ENCODE peak calls at places on chromosomes 11 and 22, in nine cellular contexts. N is prostate gland, C is A549, O is GM12878, L is ovary, S is H54, J is IMR-90, G is H1, R is heart left ventricle. V is an unnamed sample.

GRCh38 chr22:50656122-50657070 is 16.2 kb upstream of the SHANK3 start:
- DNase-seq in J (peak), G (no peak), L (no peak), O (no peak), C (peak), N (no peak), S (peak), R (peak), V (no peak)

GRCh38 chr11:118870396-118871343 is 13.0 kb upstream of the CXCR5 start:
- DNase-seq in S (no peak), R (peak), N (peak), J (peak), G (no peak), L (peak), O (peak), C (no peak), V (no peak)

GRCh38 chr11:12785901-12786300 is 111.7 kb downstream of the TEAD1 start:
- DNase-seq in L (no peak), C (no peak), R (no peak), O (no peak), G (no peak), S (no peak), J (no peak), N (no peak), V (no peak)

GRCh38 chr11:46674463-46675287 is 25.7 kb downstream of the ARHGAP1 start:
- DNase-seq in C (no peak), J (peak), N (no peak), O (no peak), R (peak), S (no peak), L (peak), G (peak), V (no peak)

GRCh38 chr22:30328466-30329049 is 1.8 kb upstream of the TBC1D10A start:
- DNase-seq in R (no peak), C (no peak), J (no peak), N (no peak), S (no peak), L (no peak), G (no peak), O (no peak), V (no peak)

GRCh38 chr11:126282742-126283591 is at the start of gene TIRAP:
- DNase-seq in L (peak), N (peak), S (peak), J (peak), C (peak), O (no peak), R (peak), G (no peak), V (peak)

GRCh38 chr11:72015511-72016061 is 16.9 kb downstream of the IL18BP start:
- DNase-seq in R (no peak), O (no peak), L (no peak), N (no peak), J (peak), C (peak), S (no peak), G (no peak), V (peak)

GRCh38 chr11:28153586-28153985 is 45.4 kb downstream of the METTL15 start:
- DNase-seq in J (peak), R (no peak), C (no peak), S (no peak), G (no peak), N (no peak), L (no peak), O (no peak), V (no peak)

GRCh38 chr11:95346207-95346718 is 115.3 kb upstream of the SESN3 start:
- DNase-seq in G (no peak), S (no peak), N (no peak), J (no peak), L (no peak), O (no peak), C (no peak), R (no peak), V (no peak)

GRCh38 chr11:102513869-102514268 is 16.7 kb downstream of the MMP7 start:
- DNase-seq in L (no peak), N (peak), R (no peak), G (no peak), C (no peak), O (no peak), J (peak), S (no peak), V (peak)

GRCh38 chr22:45482169-45482568 is 20.5 kb upstream of the FBLN1 start:
- DNase-seq in S (no peak), G (no peak), C (no peak), N (no peak), R (no peak), L (no peak), O (no peak), J (no peak), V (no peak)

GRCh38 chr22:48327721-48328120 is 1500.0 kb downstream of the BRD1 start:
- DNase-seq in R (no peak), S (no peak), L (no peak), G (no peak), N (no peak), J (no peak), C (no peak), O (no peak), V (no peak)

GRCh38 chr11:78562398-78562797 is 12.3 kb downstream of the NARS2 start:
- DNase-seq in C (no peak), J (peak), S (peak), G (no peak), L (no peak), O (no peak), N (no peak), R (no peak), V (no peak)

GRCh38 chr22:26672060-26672471 is 14.7 kb downstream of the MIAT start:
- DNase-seq in L (peak), J (no peak), G (no peak), R (peak), N (no peak), S (no peak), C (no peak), O (no peak), V (peak)

GRCh38 chr11:45879803-45880685 is 5.4 kb upstream of the MAPK8IP1 start:
- DNase-seq in G (no peak), S (peak), L (no peak), N (no peak), J (peak), C (peak), R (no peak), O (no peak), V (no peak)

GRCh38 chr22:46353483-46354105 is 18.1 kb downstream of the TRMU start:
- DNase-seq in L (no peak), S (no peak), O (no peak), N (no peak), R (no peak), C (no peak), J (no peak), G (no peak), V (no peak)

GRCh38 chr11:87421422-87421821 is 383.7 kb downstream of the TMEM135 start:
- DNase-seq in L (no peak), C (peak), J (peak), N (peak), R (peak), O (peak), S (no peak), G (peak), V (no peak)

GRCh38 chr11:69588270-69588669 is 52.7 kb upstream of the CCND1 start:
- DNase-seq in O (no peak), N (no peak), C (peak), G (no peak), L (no peak), J (peak), S (peak), R (no peak), V (peak)

GRCh38 chr11:102494216-102494615 is 36.3 kb downstream of the MMP7 start:
- DNase-seq in C (peak), N (peak), S (no peak), L (no peak), J (peak), R (no peak), O (no peak), G (no peak), V (no peak)

GRCh38 chr11:69508974-69509373 is 27.5 kb downstream of the LINC01488 start:
- DNase-seq in R (no peak), S (no peak), C (no peak), G (no peak), O (no peak), N (no peak), L (no peak), J (no peak), V (no peak)

GRCh38 chr11:73001615-73002014 is 140.5 kb downstream of the FCHSD2 start:
- DNase-seq in G (no peak), S (no peak), L (no peak), O (no peak), J (no peak), C (peak), N (no peak), R (no peak), V (no peak)

GRCh38 chr22:17570851-17571631 is 7.7 kb downstream of the SLC25A18 start:
- DNase-seq in J (peak), L (peak), C (no peak), N (peak), O (no peak), R (peak), G (no peak), S (peak), V (peak)

GRCh38 chr11:102144357-102145342 is 34.4 kb downstream of the YAP1 start:
- DNase-seq in R (peak), S (no peak), J (peak), O (no peak), C (no peak), L (peak), N (no peak), G (no peak), V (no peak)

GRCh38 chr11:104905271-104905670 is 7.0 kb upstream of the CASP12 start:
- DNase-seq in G (no peak), J (no peak), O (no peak), S (no peak), L (no peak), R (no peak), C (peak), N (no peak), V (no peak)

GRCh38 chr11:14041565-14041964 is 79.0 kb downstream of the SPON1 start:
- DNase-seq in L (no peak), N (no peak), J (no peak), S (no peak), C (no peak), R (no peak), G (no peak), O (no peak), V (no peak)

GRCh38 chr22:38832005-38832978 is 11.5 kb downstream of the NPTXR start:
- DNase-seq in G (no peak), R (no peak), C (no peak), S (no peak), L (no peak), J (no peak), O (no peak), N (no peak), V (no peak)

GRCh38 chr11:83852775-83853442 is 566.7 kb upstream of the CCDC90B start:
- DNase-seq in N (no peak), G (no peak), J (no peak), L (no peak), C (no peak), S (no peak), O (no peak), R (no peak), V (no peak)

GRCh38 chr22:31230871-31231621 is 18.9 kb downstream of the LIMK2 start:
- DNase-seq in J (peak), R (no peak), N (peak), C (peak), S (no peak), O (no peak), L (peak), G (no peak), V (no peak)

GRCh38 chr11:115581871-115582639 is 77.8 kb upstream of the CADM1 start:
- DNase-seq in S (no peak), O (no peak), R (no peak), G (peak), L (no peak), C (peak), N (no peak), J (peak), V (no peak)

GRCh38 chr11:16981651-16982194 is 32.5 kb downstream of the PLEKHA7 start:
- DNase-seq in C (peak), G (peak), L (no peak), O (no peak), R (peak), N (no peak), S (peak), J (peak), V (no peak)

GRCh38 chr11:28110108-28110838 is 2.1 kb downstream of the METTL15 start:
- DNase-seq in S (no peak), N (peak), O (peak), L (peak), J (peak), G (peak), R (peak), C (peak), V (peak)

GRCh38 chr11:35593143-35593542 is 25.1 kb upstream of the FJX1 start:
- DNase-seq in L (no peak), C (no peak), R (no peak), S (peak), J (peak), G (no peak), N (no peak), O (no peak), V (no peak)

GRCh38 chr11:15108592-15109130 is 6.1 kb upstream of the INSC start:
- DNase-seq in R (no peak), C (no peak), G (no peak), J (no peak), S (no peak), O (no peak), N (no peak), L (no peak), V (no peak)

GRCh38 chr11:112724194-112724790 is 236.9 kb upstream of the NCAM1 start:
- DNase-seq in R (no peak), L (no peak), C (no peak), J (no peak), O (no peak), S (no peak), G (no peak), N (no peak), V (no peak)

GRCh38 chr22:17501679-17502285 is 61.5 kb upstream of the SLC25A18 start:
- DNase-seq in N (peak), S (peak), O (peak), G (no peak), C (peak), R (no peak), J (peak), L (no peak), V (no peak)

GRCh38 chr22:48931452-48931851 is 896.2 kb downstream of the BRD1 start:
- DNase-seq in G (no peak), S (no peak), O (no peak), J (no peak), L (no peak), R (no peak), N (no peak), C (no peak), V (peak)

GRCh38 chr11:62976109-62976508 is 8.7 kb downstream of the SLC22A6 start:
- DNase-seq in S (no peak), G (no peak), L (no peak), C (peak), N (no peak), O (no peak), J (no peak), R (no peak), V (no peak)

GRCh38 chr11:14974021-14974698 is 2.0 kb upstream of the CALCA start:
- DNase-seq in J (no peak), R (no peak), C (no peak), G (no peak), S (no peak), O (no peak), N (no peak), L (no peak), V (no peak)

DNA sequence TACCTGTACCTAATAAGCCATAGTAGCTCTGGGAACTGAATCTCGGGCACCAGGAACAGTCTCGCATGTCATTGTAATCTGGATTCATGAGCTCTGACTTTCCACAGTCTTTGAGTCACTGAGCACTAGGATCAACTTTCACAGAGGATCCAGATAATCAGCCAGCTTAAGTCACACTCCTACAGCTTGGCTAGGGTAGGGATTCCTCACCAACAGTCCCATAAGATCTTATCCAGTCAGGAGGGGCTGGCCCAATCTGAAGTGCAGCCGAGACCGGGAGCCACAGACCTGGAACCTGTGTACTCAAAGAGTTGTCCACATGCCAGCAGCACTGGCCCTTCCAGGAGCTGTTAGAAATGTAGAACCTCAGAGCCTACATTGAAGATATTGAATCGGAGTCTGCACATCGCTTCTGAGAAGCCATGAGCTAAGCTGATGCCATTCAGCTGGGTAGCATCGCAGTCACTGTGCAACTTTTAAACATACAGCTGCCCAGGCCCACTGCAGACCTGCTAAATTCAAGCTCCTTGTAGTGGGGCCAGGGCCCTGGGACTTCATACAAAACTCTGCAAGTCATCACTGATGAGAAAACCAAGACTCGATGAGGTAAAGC is 538.8 kb upstream of the B3GAT1 start:
- DNase-seq in J (peak), L (no peak), G (no peak), R (no peak), S (no peak), C (no peak), N (no peak), O (no peak), V (peak)
- TF ChIP-seq POLR2A in J (no peak), L (no peak), G (no peak), R (no peak), S (no peak), C (no peak), N (no peak), O (no peak), V (no peak)

GRCh38 chr11:114070464-114071139 is 11.1 kb downstream of the ZBTB16 start:
- DNase-seq in S (no peak), C (no peak), G (no peak), R (no peak), N (no peak), J (no peak), O (no peak), L (no peak), V (no peak)

GRCh38 chr11:114066046-114066648 is 6.6 kb downstream of the ZBTB16 start:
- DNase-seq in O (no peak), J (no peak), G (no peak), C (no peak), S (no peak), R (no peak), N (no peak), L (no peak), V (no peak)

GRCh38 chr11:114065094-114065493 is 5.6 kb downstream of the ZBTB16 start:
- DNase-seq in S (no peak), G (no peak), R (no peak), L (no peak), N (no peak), C (no peak), J (no peak), O (no peak), V (no peak)

GRCh38 chr11:114064216-114064615 is 4.7 kb downstream of the ZBTB16 start:
- DNase-seq in R (no peak), L (no peak), C (no peak), G (no peak), N (no peak), J (no peak), S (no peak), O (no peak), V (peak)

GRCh38 chr11:114068327-114068726 is 8.8 kb downstream of the ZBTB16 start:
- DNase-seq in R (no peak), C (no peak), G (no peak), S (no peak), N (no peak), J (no peak), O (no peak), L (no peak), V (no peak)
- TF ChIP-seq POLR2A in R (no peak), C (no peak), G (no peak), S (no peak), N (no peak), J (no peak), O (no peak), L (no peak), V (no peak)

DNA sequence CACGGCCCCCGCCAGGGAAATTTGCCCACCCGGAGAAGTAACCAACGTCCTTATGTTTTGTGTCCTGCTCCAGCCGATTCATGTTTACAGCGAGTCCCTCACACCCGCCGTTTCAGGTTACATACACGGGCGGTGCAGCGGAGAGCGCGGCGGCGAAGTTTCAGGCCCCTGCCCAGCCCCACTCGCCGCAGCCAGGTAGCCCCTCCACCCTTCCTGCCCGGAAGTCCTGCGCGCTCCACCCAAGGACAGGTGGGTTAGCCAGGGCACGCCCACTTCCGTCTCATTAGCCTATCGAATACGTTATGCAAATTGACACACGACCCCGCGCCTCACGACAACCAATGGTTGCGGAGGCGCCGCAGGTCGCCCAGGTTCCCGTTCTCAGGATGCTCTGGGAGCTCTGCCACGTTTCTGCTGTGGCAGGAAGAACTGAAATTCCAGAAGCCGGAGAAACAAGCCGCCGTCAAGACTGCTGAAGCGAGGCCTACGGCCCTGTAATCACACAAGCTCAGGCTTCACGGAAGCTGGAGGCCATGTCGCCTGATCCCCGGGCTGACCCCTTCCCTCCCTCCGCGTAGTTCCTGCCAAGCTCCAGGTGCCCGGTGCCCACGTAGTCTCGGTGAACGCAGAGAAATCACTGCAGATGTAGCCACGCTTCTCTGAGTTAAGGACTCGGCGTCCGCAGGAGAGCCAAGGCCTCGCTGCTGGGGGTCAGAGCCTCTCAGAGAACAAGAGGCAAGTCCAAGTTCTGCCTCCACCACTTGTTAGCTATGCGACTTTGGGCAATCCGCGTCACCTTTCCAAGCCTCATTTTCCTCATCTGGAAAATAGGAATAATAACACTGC is 22.4 kb upstream of the MYH9 start:
- DNase-seq in S (no peak), G (peak), R (peak), L (peak), C (no peak), J (no peak), O (no peak), N (peak), V (peak)
- TF ChIP-seq POLR2A in S (no peak), G (peak), R (no peak), L (peak), C (no peak), J (no peak), O (peak), N (peak), V (no peak)

DNA sequence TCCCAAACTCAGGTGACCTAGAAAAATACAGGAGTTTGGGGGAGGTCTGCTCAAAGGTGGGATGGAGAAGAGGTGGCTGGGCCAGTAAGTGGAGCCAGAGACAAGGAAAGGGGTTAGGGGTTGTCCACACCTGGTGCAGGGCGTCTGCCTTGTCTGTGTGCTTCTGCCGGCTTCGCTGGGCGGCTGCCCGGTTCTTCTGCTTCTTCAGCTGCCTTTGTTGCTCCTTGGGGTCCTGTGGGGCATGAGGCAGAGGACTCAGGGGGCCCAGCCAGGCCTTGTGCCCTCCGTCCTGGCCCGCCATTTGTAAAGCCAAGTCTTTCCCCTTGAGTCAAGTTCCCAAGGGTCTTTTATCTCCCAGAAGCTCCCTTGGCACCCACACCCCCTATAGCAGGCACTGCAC is 2.5 kb downstream of the BATF2 start:
- DNase-seq in S (no peak), L (no peak), J (no peak), R (no peak), C (no peak), O (no peak), G (no peak), N (no peak), V (no peak)
- TF ChIP-seq POLR2A in S (no peak), L (no peak), J (no peak), R (no peak), C (no peak), O (no peak), G (no peak), N (no peak), V (no peak)

V was measured in lower leg skin.